ENCODE peak calls at places on chromosomes 16 and 17, in five cellular contexts. One of them, this sample, is unnamed.

GRCh38 chr16:4684763-4685162 is 8.6 kb upstream of the NUDT16L1 start:
- DNase-seq in KBM-7: no peak
- DNase-seq in nephron progenitor cell: no peak
- DNase-seq in iris pigment epithelial cell: no peak
- DNase-seq in AG04450: no peak
- DNase-seq in this sample: peak

GRCh38 chr17:42345396-42346078 is 42.7 kb downstream of the STAT3 start:
- DNase-seq in KBM-7: peak
- DNase-seq in iris pigment epithelial cell: no peak
- DNase-seq in AG04450: no peak
- DNase-seq in nephron progenitor cell: no peak
- DNase-seq in this sample: no peak

GRCh38 chr17:33653389-33653788 is 360.3 kb upstream of the ASIC2 start:
- DNase-seq in AG04450: no peak
- DNase-seq in iris pigment epithelial cell: no peak
- DNase-seq in nephron progenitor cell: no peak
- DNase-seq in KBM-7: no peak
- DNase-seq in this sample: no peak

GRCh38 chr17:79620207-79621038 is 9.6 kb upstream of the RBFOX3 start:
- DNase-seq in KBM-7: no peak
- DNase-seq in nephron progenitor cell: no peak
- DNase-seq in iris pigment epithelial cell: no peak
- DNase-seq in AG04450: no peak
- DNase-seq in this sample: peak

GRCh38 chr16:75105306-75106061 is 11.1 kb downstream of the LDHD start:
- DNase-seq in AG04450: peak
- DNase-seq in nephron progenitor cell: no peak
- DNase-seq in iris pigment epithelial cell: peak
- DNase-seq in KBM-7: peak
- DNase-seq in this sample: peak

GRCh38 chr16:82379601-82380000 is 209.6 kb upstream of the MPHOSPH6 start:
- DNase-seq in nephron progenitor cell: no peak
- DNase-seq in KBM-7: no peak
- DNase-seq in iris pigment epithelial cell: no peak
- DNase-seq in AG04450: no peak
- DNase-seq in this sample: no peak

GRCh38 chr16:87347932-87348615 is 30.9 kb upstream of the C16orf95 start:
- DNase-seq in iris pigment epithelial cell: no peak
- DNase-seq in nephron progenitor cell: no peak
- DNase-seq in KBM-7: no peak
- DNase-seq in AG04450: no peak
- DNase-seq in this sample: no peak

GRCh38 chr16:47046726-47047602 is 73.5 kb upstream of the DNAJA2 start:
- DNase-seq in iris pigment epithelial cell: no peak
- DNase-seq in KBM-7: no peak
- DNase-seq in nephron progenitor cell: no peak
- DNase-seq in AG04450: no peak
- DNase-seq in this sample: no peak

GRCh38 chr17:56213031-56213430 is 59.8 kb downstream of the ANKFN1 start:
- DNase-seq in iris pigment epithelial cell: no peak
- DNase-seq in nephron progenitor cell: no peak
- DNase-seq in AG04450: no peak
- DNase-seq in KBM-7: no peak
- DNase-seq in this sample: no peak

GRCh38 chr17:21419299-21420239 is 43.4 kb downstream of the KCNJ12 start:
- DNase-seq in AG04450: no peak
- DNase-seq in nephron progenitor cell: no peak
- DNase-seq in KBM-7: no peak
- DNase-seq in iris pigment epithelial cell: no peak
- DNase-seq in this sample: peak

GRCh38 chr17:58265902-58266875 is 14.5 kb downstream of the MPO start:
- DNase-seq in KBM-7: no peak
- DNase-seq in nephron progenitor cell: no peak
- DNase-seq in AG04450: no peak
- DNase-seq in iris pigment epithelial cell: no peak
- DNase-seq in this sample: no peak

GRCh38 chr16:68079616-68080344 is 5.4 kb upstream of the NFATC3 start:
- DNase-seq in AG04450: no peak
- DNase-seq in KBM-7: peak
- DNase-seq in iris pigment epithelial cell: peak
- DNase-seq in nephron progenitor cell: peak
- DNase-seq in this sample: peak

GRCh38 chr17:77126519-77126918 is 14.2 kb upstream of the SEC14L1 start:
- DNase-seq in iris pigment epithelial cell: no peak
- DNase-seq in AG04450: no peak
- DNase-seq in KBM-7: no peak
- DNase-seq in nephron progenitor cell: no peak
- DNase-seq in this sample: no peak

GRCh38 chr17:42720996-42721583 is 23.8 kb downstream of the EZH1 start:
- DNase-seq in KBM-7: peak
- DNase-seq in iris pigment epithelial cell: peak
- DNase-seq in nephron progenitor cell: peak
- DNase-seq in AG04450: peak
- DNase-seq in this sample: no peak

GRCh38 chr16:2586241-2586640 is 48.4 kb downstream of the PDPK1 start:
- DNase-seq in iris pigment epithelial cell: no peak
- DNase-seq in KBM-7: no peak
- DNase-seq in AG04450: no peak
- DNase-seq in nephron progenitor cell: no peak
- DNase-seq in this sample: no peak